ENCODE peak calls at places on chromosomes 6 and 20, in nine cellular contexts. R, Z, V, Y, Q, G, M, T and O are unnamed samples.

GRCh38 chr6:25302677-25303128 is 23.5 kb downstream of the CARMIL1 start:
- DNase-seq in R (peak; percentile 94), Z (no peak), V (peak; percentile 62), Y (peak; percentile 58), Q (peak; percentile 76), G (no peak), M (no peak), T (no peak), O (peak; percentile 84)

GRCh38 chr6:112626468-112627082 is 279.4 kb downstream of the RFPL4B start:
- DNase-seq in R (peak; percentile 75), Z (no peak), V (peak; percentile 71), Y (no peak), Q (peak; percentile 82), G (no peak), M (no peak), T (no peak), O (peak; percentile 75)

GRCh38 chr6:11601776-11602605 is 64.4 kb downstream of the TMEM170B start:
- DNase-seq in R (peak; percentile 8), Z (no peak), V (no peak), Y (peak; percentile 36), Q (no peak), G (no peak), M (no peak), T (no peak), O (no peak)

GRCh38 chr6:105077592-105078463 is 102.0 kb downstream of the POPDC3 start:
- DNase-seq in R (peak; percentile 40), Z (peak; percentile 30), V (peak; percentile 72), Y (peak; percentile 57), Q (peak; percentile 64), G (no peak), M (no peak), T (no peak), O (peak; percentile 54)

GRCh38 chr6:105320766-105321165 is 82.1 kb downstream of the PREP start:
- DNase-seq in R (no peak), Z (no peak), V (no peak), Y (no peak), Q (no peak), G (no peak), M (no peak), T (no peak), O (no peak)

GRCh38 chr6:13049666-13050254 is 278.6 kb downstream of the TBC1D7 start:
- DNase-seq in R (no peak), Z (no peak), V (no peak), Y (no peak), Q (no peak), G (no peak), M (no peak), T (no peak), O (no peak)

GRCh38 chr20:11952621-11953020 is 34.9 kb downstream of the BTBD3 start:
- DNase-seq in R (peak; percentile 35), Z (no peak), V (no peak), Y (no peak), Q (peak; percentile 34), G (no peak), M (no peak), T (no peak), O (peak; percentile 6)

GRCh38 chr6:163711615-163712568 is 297.4 kb downstream of the QKI start:
- DNase-seq in R (no peak), Z (no peak), V (no peak), Y (no peak), Q (no peak), G (peak; percentile 42), M (no peak), T (peak; percentile 96), O (peak; percentile 69)

GRCh38 chr6:119653329-119653728 is 303.8 kb upstream of the MAN1A1 start:
- DNase-seq in R (no peak), Z (no peak), V (no peak), Y (no peak), Q (no peak), G (no peak), M (no peak), T (no peak), O (no peak)

GRCh38 chr6:119661078-119661477 is 311.5 kb upstream of the MAN1A1 start:
- DNase-seq in R (no peak), Z (no peak), V (no peak), Y (no peak), Q (no peak), G (no peak), M (no peak), T (no peak), O (no peak)

GRCh38 chr6:119661628-119662027 is 312.1 kb upstream of the MAN1A1 start:
- DNase-seq in R (no peak), Z (no peak), V (no peak), Y (no peak), Q (no peak), G (no peak), M (no peak), T (no peak), O (no peak)

GRCh38 chr6:119655124-119655523 is 305.6 kb upstream of the MAN1A1 start:
- DNase-seq in R (no peak), Z (no peak), V (no peak), Y (no peak), Q (no peak), G (no peak), M (no peak), T (no peak), O (no peak)

DNA sequence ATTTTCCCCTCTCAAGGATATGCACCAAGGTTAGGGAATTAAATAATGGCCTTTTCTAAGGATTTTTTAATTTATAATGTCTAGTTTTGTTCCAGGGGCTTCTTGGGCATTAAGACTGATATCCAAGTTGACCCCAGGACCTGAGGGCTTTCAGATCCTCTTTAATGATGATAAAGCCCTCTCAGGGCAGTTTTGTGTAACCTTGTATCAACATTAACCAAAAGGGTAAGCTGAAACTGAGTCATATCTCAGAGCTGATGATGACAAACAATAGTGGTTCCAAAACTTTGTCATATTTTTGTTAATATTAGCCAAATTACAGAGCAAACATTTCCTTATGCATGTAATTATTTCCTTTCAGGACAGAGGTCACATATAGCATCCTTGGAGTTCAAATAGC is 309.4 kb upstream of the MAN1A1 start:
- DNase-seq in R (no peak), Z (no peak), V (no peak), Y (no peak), Q (no peak), G (no peak), M (no peak), T (no peak), O (no peak)
- TF ChIP-seq CTCF in R (no peak), Z (no peak), V (no peak), Y (no peak), Q (no peak), G (no peak), M (no peak), T (no peak), O (no peak)

GRCh38 chr6:148779142-148779562 is 32.3 kb downstream of the UST start:
- DNase-seq in R (no peak), Z (no peak), V (no peak), Y (no peak), Q (peak; percentile 18), G (no peak), M (no peak), T (no peak), O (peak; percentile 55)

GRCh38 chr6:148771896-148772554 is 25.2 kb downstream of the UST start:
- DNase-seq in R (no peak), Z (no peak), V (no peak), Y (no peak), Q (no peak), G (no peak), M (no peak), T (no peak), O (no peak)

GRCh38 chr6:148771212-148771601 is 24.4 kb downstream of the UST start:
- DNase-seq in R (no peak), Z (no peak), V (no peak), Y (no peak), Q (no peak), G (no peak), M (no peak), T (no peak), O (no peak)

GRCh38 chr6:148780918-148781436 is 34.1 kb downstream of the UST start:
- DNase-seq in R (no peak), Z (peak; percentile 46), V (no peak), Y (no peak), Q (no peak), G (no peak), M (no peak), T (no peak), O (no peak)

GRCh38 chr6:148776321-148776966 is 29.6 kb downstream of the UST start:
- DNase-seq in R (peak; percentile 86), Z (no peak), V (peak; percentile 78), Y (no peak), Q (peak; percentile 82), G (no peak), M (no peak), T (no peak), O (peak; percentile 89)
- TF ChIP-seq CTCF in R (no peak), Z (no peak), V (no peak), Y (no peak), Q (no peak), G (no peak), M (no peak), T (no peak), O (no peak)

DNA sequence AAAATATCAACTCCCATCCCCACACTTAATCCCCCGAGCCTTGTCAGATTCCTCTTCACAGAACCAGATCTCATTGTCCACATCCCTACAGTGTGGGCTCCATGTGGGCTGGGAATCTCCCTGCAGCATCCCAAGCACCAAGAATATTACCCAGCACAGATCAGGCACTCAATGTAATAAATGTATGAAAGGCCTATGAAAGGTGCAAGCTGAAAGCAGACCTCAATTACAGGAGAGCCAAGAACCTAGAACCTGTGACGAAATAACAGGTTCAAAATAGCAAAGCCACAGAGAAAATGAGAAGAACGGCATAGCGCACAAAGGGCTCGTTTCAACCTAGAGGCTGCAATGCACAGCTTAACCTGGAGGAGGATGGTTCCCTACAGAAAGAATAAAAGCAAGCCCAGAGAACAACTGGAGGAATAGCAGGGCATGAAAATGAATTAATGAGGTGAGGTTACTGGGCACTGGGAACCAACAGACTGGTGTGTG is 3.1 kb downstream of the SLC23A2 start:
- DNase-seq in R (no peak), Z (peak; percentile 57), V (no peak), Y (no peak), Q (no peak), G (no peak), M (no peak), T (no peak), O (no peak)
- TF ChIP-seq CTCF in R (no peak), Z (peak; percentile 28), V (peak; percentile 14), Y (no peak), Q (no peak), G (no peak), M (peak; percentile 51), T (no peak), O (no peak)

DNA sequence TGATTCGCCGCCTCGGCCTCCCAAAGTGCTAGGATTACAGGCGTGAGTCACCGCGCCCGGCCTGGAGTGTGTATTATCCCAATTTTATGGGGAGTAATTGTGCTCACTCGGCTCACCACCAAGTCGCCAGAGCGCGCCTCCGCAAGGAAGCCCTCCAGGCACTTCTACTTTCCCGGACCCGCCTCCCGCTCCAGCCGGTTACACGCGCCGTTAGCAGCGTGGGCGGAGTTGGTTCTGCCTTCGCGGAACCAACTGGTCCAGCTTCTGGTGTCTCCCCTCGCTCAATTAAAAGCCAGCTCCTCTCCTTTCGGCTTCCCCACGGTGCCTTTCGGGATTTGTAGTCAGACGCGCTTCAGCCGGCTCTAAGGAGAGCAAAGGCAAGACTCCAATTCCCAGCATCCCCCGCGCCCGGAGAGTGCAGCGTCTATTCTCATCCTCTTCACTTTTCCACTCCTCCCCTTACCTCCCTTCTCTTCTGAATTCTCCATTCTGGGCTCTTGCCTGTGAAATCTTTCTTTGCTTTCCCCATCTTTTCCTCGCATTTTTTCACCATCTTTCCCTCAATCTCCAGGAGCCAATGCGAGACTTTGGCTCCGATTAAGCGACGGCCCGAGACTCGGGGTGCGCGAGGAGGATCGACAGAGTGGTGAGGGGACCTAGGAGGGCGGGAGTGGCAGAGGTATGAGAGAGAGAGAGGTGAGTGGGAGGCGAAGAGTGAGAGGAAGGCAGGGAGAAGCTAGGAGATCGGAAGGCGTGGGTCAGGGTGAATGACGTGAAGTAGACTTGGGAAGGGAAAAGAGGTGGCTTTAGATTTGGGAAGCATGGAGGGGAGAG is at the start of gene GTF2H4:
- DNase-seq in R (peak; percentile 98), Z (peak; percentile 94), V (peak; percentile 99), Y (peak; percentile 98), Q (peak; percentile 98), G (peak; percentile 91), M (peak; percentile 92), T (peak; percentile 97), O (peak; percentile 98)
- TF ChIP-seq CTCF in R (no peak), Z (no peak), V (no peak), Y (no peak), Q (no peak), G (no peak), M (peak; percentile 26), T (no peak), O (no peak)